ENCODE peak calls at places on chromosome 16, in five cellular contexts. Z is transverse colon, F is IMR-90, E is tibial artery, R is left ventricle myocardium inferior. W is an unnamed sample.

GRCh38 chr16:27364493-27365141 is 37.4 kb upstream of the IL21R start:
- DNase-seq in Z (peak; percentile 42), F (no peak), E (no peak), R (no peak), W (peak; percentile 85)

GRCh38 chr16:66486773-66487579 is 59.9 kb downstream of the BEAN1 start:
- DNase-seq in Z (no peak), F (peak; percentile 83), E (peak; percentile 89), R (no peak), W (peak; percentile 44)

GRCh38 chr16:48353565-48354163 is 31.5 kb downstream of the SIAH1 start:
- DNase-seq in Z (peak; percentile 66), F (peak; percentile 75), E (peak; percentile 78), R (no peak), W (no peak)

GRCh38 chr16:57380671-57381462 is 8.6 kb downstream of the CX3CL1 start:
- DNase-seq in Z (no peak), F (peak; percentile 11), E (no peak), R (peak; percentile 45), W (no peak)

GRCh38 chr16:31880322-31880979 is 6.8 kb downstream of the ZNF267 start:
- DNase-seq in Z (no peak), F (peak; percentile 80), E (no peak), R (no peak), W (no peak)

GRCh38 chr16:85227924-85228462 is 115.7 kb upstream of the CIBAR2 start:
- DNase-seq in Z (no peak), F (peak; percentile 76), E (no peak), R (no peak), W (no peak)

GRCh38 chr16:75443301-75443700 is 10.0 kb upstream of the CFDP1 start:
- DNase-seq in Z (no peak), F (peak; percentile 33), E (no peak), R (no peak), W (no peak)

GRCh38 chr16:52912565-52913173 is 140.0 kb downstream of the CHD9NB start:
- DNase-seq in Z (peak; percentile 75), F (peak; percentile 49), E (no peak), R (peak; percentile 34), W (peak; percentile 65)

GRCh38 chr16:23835390-23836077 is at the start of gene PRKCB:
- DNase-seq in Z (peak; percentile 89), F (peak; percentile 14), E (peak; percentile 83), R (peak; percentile 70), W (peak; percentile 70)

DNA sequence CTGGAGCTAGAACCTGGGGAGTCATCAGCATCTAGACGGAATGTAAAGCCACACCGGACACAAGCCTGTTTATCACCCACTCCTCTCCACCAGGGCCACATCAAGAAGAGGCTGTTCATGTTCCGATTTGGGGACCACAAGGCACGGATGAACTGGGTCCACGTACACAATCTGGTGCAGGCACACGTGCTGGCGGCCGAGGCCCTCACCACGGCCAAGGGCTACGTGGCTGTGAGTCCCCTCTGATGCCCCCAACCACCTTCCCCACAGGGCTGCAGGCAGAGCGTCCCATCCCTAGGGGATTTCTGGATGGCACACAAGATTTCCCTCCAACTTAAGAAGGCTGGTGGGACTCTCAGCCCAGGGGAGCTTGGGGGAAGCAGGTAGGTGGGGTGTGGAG is 19.1 kb downstream of the SDR42E2 start:
- DNase-seq in Z (no peak), F (no peak), E (no peak), R (no peak), W (no peak)
- TF ChIP-seq CTCF in Z (no peak), F (no peak), E (no peak), R (no peak), W (no peak)

DNA sequence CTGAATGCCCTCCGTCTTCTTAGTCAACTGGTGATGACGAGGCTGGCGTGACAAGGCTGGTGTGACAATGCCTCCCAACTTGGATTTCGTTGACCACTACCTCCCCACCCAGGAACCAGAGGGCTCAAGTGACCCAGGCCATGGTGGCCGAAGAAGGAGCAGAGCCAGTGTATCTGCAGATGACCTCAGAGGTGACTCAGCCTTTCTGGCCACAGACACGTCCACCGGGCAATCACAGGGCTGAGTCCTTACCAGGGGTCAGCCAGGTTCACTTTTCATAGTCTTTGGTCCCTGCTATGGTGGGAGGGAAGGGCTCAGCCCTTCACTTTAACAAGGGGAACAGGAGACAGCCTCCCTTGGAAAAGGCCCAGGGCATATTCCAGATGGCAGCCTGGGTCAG is 116.3 kb downstream of the MAF start:
- DNase-seq in Z (no peak), F (no peak), E (no peak), R (no peak), W (peak; percentile 32)
- H3K4me1 ChIP-seq in Z (no peaks in the 10 kb centered on the region), F (no peaks in the 10 kb centered on the region), E (no peaks in the 10 kb centered on the region), R (no peaks in the 10 kb centered on the region), W (no peaks in the 10 kb centered on the region)

GRCh38 chr16:86761117-86761971 is 183.0 kb downstream of the FOXL1 start:
- DNase-seq in Z (peak; percentile 32), F (peak; percentile 68), E (peak; percentile 87), R (peak; percentile 69), W (no peak)
- TF ChIP-seq CTCF in Z (peak; percentile 70), F (peak; percentile 69), E (peak; percentile 87), R (peak; percentile 85), W (peak; percentile 44)

GRCh38 chr16:2042171-2042570 is 5.5 kb downstream of the NTHL1 start:
- DNase-seq in Z (no peak), F (no peak), E (no peak), R (peak; percentile 78), W (no peak)
- H3K4me1 ChIP-seq in Z (peaks cover 59% of the 10 kb centered on the region), F (peaks cover 44% of the 10 kb centered on the region), E (peaks cover 74% of the 10 kb centered on the region), R (peaks cover 100% of the 10 kb centered on the region), W (peaks cover 1% of the 10 kb centered on the region)

DNA sequence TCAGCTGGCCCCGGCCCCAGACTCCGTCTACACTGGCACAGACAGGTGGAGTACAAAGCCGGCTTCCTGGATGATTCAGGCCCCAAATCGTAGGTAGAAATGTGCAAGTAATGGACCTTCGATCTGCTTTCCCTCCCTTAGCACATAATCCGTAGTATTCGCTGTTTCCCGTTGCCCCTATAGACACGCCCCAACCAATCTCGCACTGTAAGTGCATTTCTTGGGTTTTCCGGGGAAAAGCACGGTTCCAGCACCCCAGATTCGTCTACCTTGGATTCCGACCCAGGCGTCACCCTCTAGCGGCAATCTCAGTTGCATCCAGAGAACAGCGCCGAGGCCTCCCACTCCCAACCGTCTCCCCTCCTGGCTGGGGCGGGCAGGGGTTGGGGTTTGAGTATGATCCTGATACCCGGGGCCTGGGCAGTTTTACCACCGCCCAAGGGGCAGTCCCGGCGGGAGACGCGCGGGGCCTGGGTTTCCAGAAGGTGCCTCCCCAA is 12.1 kb upstream of the FOXF1 start:
- DNase-seq in Z (no peak), F (peak; percentile 37), E (no peak), R (no peak), W (no peak)
- TF ChIP-seq CTCF in Z (no peak), F (peak; percentile 19), E (no peak), R (no peak), W (no peak)

GRCh38 chr16:54426550-54426843 is 139.9 kb upstream of the IRX3 start:
- DNase-seq in Z (no peak), F (no peak), E (no peak), R (no peak), W (no peak)
- H3K4me1 ChIP-seq in Z (no peaks in the 10 kb centered on the region), F (no peaks in the 10 kb centered on the region), E (peaks cover 15% of the 10 kb centered on the region), R (peaks cover 14% of the 10 kb centered on the region), W (no peaks in the 10 kb centered on the region)

GRCh38 chr16:5505093-5505887 is 407.7 kb upstream of the EEF2KMT start:
- DNase-seq in Z (no peak), F (no peak), E (no peak), R (no peak), W (no peak)

GRCh38 chr16:5502944-5503343 is 405.3 kb upstream of the EEF2KMT start:
- DNase-seq in Z (no peak), F (no peak), E (no peak), R (no peak), W (no peak)

GRCh38 chr16:5500526-5500925 is 402.9 kb upstream of the EEF2KMT start:
- DNase-seq in Z (no peak), F (no peak), E (no peak), R (no peak), W (no peak)

GRCh38 chr16:5504028-5504758 is 406.6 kb upstream of the EEF2KMT start:
- DNase-seq in Z (no peak), F (no peak), E (no peak), R (peak; percentile 22), W (no peak)

DNA sequence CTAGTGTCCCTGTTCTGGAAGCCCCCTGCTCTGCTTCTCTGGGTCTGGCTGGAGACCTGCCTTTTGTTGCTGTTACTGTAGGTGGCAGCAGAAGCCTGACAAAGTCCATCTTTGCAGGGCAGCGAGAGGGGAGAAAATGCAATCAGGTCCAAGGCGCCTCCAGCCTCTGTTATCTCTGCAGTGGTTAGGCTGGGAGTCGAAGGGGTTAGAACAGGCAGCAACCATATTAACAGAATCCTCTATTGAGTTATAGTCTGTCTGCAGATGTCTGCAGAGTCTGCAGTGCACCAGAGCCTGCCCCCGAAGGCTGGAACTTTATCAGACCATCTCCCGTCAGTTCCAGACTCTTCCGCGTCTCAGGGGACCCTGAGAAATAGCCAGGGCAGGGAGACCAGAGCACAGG is 404.9 kb upstream of the EEF2KMT start:
- DNase-seq in Z (peak; percentile 10), F (no peak), E (no peak), R (no peak), W (no peak)
- TF ChIP-seq CTCF in Z (no peak), F (no peak), E (no peak), R (peak; percentile 49), W (peak; percentile 18)

GRCh38 chr16:782263-782662 is 5.9 kb downstream of the RPUSD1 start:
- DNase-seq in Z (no peak), F (no peak), E (no peak), R (no peak), W (no peak)

GRCh38 chr16:785563-786535 is 2.3 kb downstream of the RPUSD1 start:
- DNase-seq in Z (peak; percentile 76), F (peak; percentile 37), E (no peak), R (peak; percentile 66), W (peak; percentile 76)

GRCh38 chr16:783404-784161 is 4.6 kb downstream of the RPUSD1 start:
- DNase-seq in Z (no peak), F (peak; percentile 4), E (no peak), R (peak; percentile 30), W (no peak)

GRCh38 chr16:782766-783403 is 5.3 kb downstream of the RPUSD1 start:
- DNase-seq in Z (no peak), F (no peak), E (no peak), R (no peak), W (no peak)

GRCh38 chr16:784431-784830 is 3.8 kb downstream of the RPUSD1 start:
- DNase-seq in Z (no peak), F (no peak), E (no peak), R (no peak), W (no peak)
- H3K4me1 ChIP-seq in Z (peaks cover 14% of the 10 kb centered on the region), F (peaks cover 15% of the 10 kb centered on the region), E (peaks cover 47% of the 10 kb centered on the region), R (peaks cover 29% of the 10 kb centered on the region), W (no peaks in the 10 kb centered on the region)

W was measured in right lobe of liver.